ENCODE peak calls at places on chromosomes 13 and 19, in five cellular contexts. J is IMR-90, Y is trophoblast cell, K is neuronal stem cell, D is mesenchymal stem cell. H is an unnamed sample.

GRCh38 chr13:26280822-26281221 is 26.9 kb downstream of the CDK8 start:
- DNase-seq in J (no peak), Y (no peak), K (no peak), D (no peak), H (no peak)

GRCh38 chr13:114023716-114024602 is 50.1 kb upstream of the C13orf46 start:
- DNase-seq in J (no peak), Y (no peak), K (no peak), D (no peak), H (no peak)

GRCh38 chr19:38852231-38853044 is 2.7 kb upstream of the HNRNPL start:
- DNase-seq in J (peak; percentile 79), Y (peak; percentile 49), K (no peak), D (peak; percentile 80), H (peak; percentile 54)

GRCh38 chr13:72839831-72840426 is 58.0 kb downstream of the PIBF1 start:
- DNase-seq in J (peak; percentile 42), Y (peak; percentile 63), K (peak; percentile 11), D (peak; percentile 57), H (peak; percentile 54)

GRCh38 chr19:16891696-16892382 is 3.0 kb downstream of the F2RL3 start:
- DNase-seq in J (no peak), Y (no peak), K (no peak), D (no peak), H (no peak)

GRCh38 chr13:109096101-109096500 is 466.7 kb downstream of the MYO16 start:
- DNase-seq in J (no peak), Y (no peak), K (no peak), D (peak; percentile 35), H (no peak)

GRCh38 chr13:38045278-38046048 is 175.9 kb upstream of the TRPC4 start:
- DNase-seq in J (peak; percentile 33), Y (peak; percentile 7), K (peak; percentile 3), D (peak; percentile 61), H (peak; percentile 43)

GRCh38 chr19:35013047-35013819 is 13.1 kb downstream of the GRAMD1A start:
- DNase-seq in J (peak; percentile 57), Y (peak; percentile 43), K (no peak), D (peak; percentile 67), H (peak; percentile 89)

GRCh38 chr13:45367358-45367757 is 26.4 kb upstream of the TPT1 start:
- DNase-seq in J (peak; percentile 94), Y (peak; percentile 80), K (no peak), D (peak; percentile 74), H (peak; percentile 88)

GRCh38 chr19:39372941-39373340 is 18.0 kb downstream of the PAF1 start:
- DNase-seq in J (peak; percentile 28), Y (no peak), K (no peak), D (no peak), H (no peak)

GRCh38 chr19:10516671-10517286 is 468 bp downstream of the S1PR5 start:
- DNase-seq in J (no peak), Y (no peak), K (no peak), D (peak; percentile 48), H (no peak)
- H3K4ac ChIP-seq in J (no peak overlapping the region), Y (no peak overlapping the region), K (no peak overlapping the region), D (no peak overlapping the region), H (no peak overlapping the region)

GRCh38 chr19:41422955-41423354 is 4.2 kb downstream of the B3GNT8 start:
- DNase-seq in J (no peak), Y (no peak), K (no peak), D (no peak), H (no peak)
- H4K91ac ChIP-seq in J (no peak overlapping the region), Y (no peak overlapping the region), K (no peak overlapping the region), D (no peak overlapping the region), H (no peak overlapping the region)

DNA sequence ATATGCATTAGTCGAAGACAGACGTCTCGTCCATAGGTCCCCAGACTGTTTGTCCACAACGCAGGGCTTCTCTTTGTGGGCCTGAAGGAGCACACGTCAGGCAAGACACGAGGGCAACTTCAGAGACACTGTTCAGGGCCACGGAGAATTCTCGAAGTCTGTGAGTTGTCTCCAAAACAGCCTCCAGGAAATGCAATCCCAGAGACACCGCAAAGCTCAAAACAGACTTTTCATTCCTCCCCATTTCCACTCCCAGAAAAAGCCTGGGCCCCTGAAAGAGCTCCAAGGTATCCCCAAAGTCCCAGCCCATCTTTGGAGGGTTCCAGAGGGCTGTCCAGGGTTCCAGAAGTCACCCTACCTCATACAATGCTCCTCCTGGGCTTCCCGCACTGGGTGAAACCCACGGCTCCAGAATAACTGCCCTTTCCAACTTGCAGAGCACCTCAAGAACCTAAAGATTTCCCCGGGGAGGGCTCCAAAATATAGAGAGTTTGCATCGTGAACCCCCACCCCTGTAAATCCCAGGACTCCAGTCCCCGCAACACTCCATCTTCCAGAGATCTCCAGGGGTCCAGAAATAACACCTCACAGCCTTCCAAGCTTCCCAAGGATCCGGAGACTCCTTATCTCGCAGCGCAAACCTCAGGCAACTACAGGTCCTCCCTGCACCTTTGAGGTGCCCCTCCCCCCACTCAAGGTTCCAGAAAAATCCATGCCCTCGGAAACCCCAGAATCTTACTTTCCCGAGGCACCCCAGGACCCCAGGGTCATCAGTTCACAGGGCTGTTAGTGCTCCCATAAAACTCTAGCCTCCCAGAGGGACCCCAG is 690 bp upstream of the FTL start:
- DNase-seq in J (peak; percentile 44), Y (no peak), K (no peak), D (peak; percentile 86), H (no peak)
- H3K4ac ChIP-seq in J (peak overlapping the region; percentile 99), Y (peak overlapping the region; percentile 91), K (peak overlapping the region; percentile 69), D (peak overlapping the region; percentile 85), H (no peak overlapping the region)

GRCh38 chr13:41621716-41622508 is 164.6 kb downstream of the RGCC start:
- DNase-seq in J (peak; percentile 58), Y (peak; percentile 28), K (no peak), D (peak; percentile 33), H (no peak)
- H4K91ac ChIP-seq in J (peak overlapping the region; percentile 78), Y (peak overlapping the region; percentile 87), K (no peak overlapping the region), D (no peak overlapping the region), H (no peak overlapping the region)

GRCh38 chr13:100045355-100045754 is 43.5 kb upstream of the PCCA start:
- DNase-seq in J (no peak), Y (no peak), K (no peak), D (no peak), H (no peak)
- H3K4ac ChIP-seq in J (no peak overlapping the region), Y (no peak overlapping the region), K (no peak overlapping the region), D (no peak overlapping the region), H (no peak overlapping the region)

DNA sequence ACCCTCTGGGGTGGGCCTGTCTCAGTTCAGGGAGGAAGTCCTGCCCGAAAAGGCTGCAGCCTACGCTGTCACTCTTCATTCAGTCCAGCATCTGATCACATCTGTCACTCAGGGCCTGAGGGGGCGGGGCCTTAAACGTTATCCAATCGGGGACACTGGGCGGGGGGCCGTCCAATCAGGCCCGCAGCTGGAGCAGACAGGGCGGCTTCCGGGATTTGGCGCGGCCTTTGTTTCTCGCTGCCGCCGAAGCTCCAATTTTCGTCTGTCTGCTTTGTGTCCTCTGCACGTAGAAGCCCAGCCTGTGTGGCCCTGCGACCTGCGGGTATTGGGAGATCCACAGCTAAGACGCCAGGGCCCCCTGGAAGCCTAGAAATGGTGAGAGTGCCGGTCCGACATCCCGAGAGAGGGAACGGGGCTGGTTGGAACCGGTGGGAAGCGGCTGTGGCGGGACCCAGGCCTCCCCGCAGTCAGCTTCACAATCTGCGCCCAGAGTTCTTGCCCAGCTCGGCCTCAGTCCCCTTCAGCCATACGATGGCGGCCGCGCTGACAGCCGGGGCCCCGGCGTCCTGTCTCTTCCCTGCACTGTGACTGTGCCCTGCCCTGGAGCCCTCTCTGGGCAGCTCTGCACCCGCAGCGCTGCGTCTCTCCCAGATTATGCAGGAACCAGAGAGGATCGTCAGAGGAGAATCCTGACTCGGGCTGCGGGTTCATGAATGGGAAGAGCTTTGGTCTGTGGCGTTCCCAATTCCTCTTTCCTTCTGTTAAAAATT is at the start of gene ZNF730:
- DNase-seq in J (peak; percentile 68), Y (peak; percentile 92), K (peak; percentile 89), D (peak; percentile 85), H (peak; percentile 97)
- H4K91ac ChIP-seq in J (no peak within 1 kb of the TSS), Y (peak within 1 kb of the TSS; percentile 61), K (no peak within 1 kb of the TSS), D (no peak within 1 kb of the TSS), H (no peak within 1 kb of the TSS)

H was measured in H9.